ENCODE peak calls at places on chromosomes 2 and 18, in seven cellular contexts. One of them, this sample, is unnamed.

GRCh38 chr2:10555810-10556111 is 107.6 kb upstream of the ODC1 start:
- DNase-seq in K562: no peak
- DNase-seq in SK-N-SH: no peak
- DNase-seq in HepG2: no peak
- DNase-seq in GM12878: no peak
- DNase-seq in HCT116: no peak
- DNase-seq in H1: no peak
- DNase-seq in this sample: no peak

GRCh38 chr2:67209107-67209506 is 188.0 kb upstream of the ETAA1 start:
- DNase-seq in HepG2: no peak
- DNase-seq in K562: no peak
- DNase-seq in HCT116: no peak
- DNase-seq in SK-N-SH: no peak
- DNase-seq in GM12878: no peak
- DNase-seq in H1: no peak
- DNase-seq in this sample: no peak

GRCh38 chr18:40685241-40685640 is 1269.8 kb upstream of the PIK3C3 start:
- DNase-seq in HepG2: no peak
- DNase-seq in SK-N-SH: no peak
- DNase-seq in H1: no peak
- DNase-seq in HCT116: no peak
- DNase-seq in GM12878: no peak
- DNase-seq in K562: no peak
- DNase-seq in this sample: no peak

GRCh38 chr2:12764075-12764722 is 47.5 kb downstream of the TRIB2 start:
- DNase-seq in HCT116: no peak
- DNase-seq in HepG2: no peak
- DNase-seq in GM12878: no peak
- DNase-seq in SK-N-SH: no peak
- DNase-seq in K562: no peak
- DNase-seq in H1: no peak
- DNase-seq in this sample: no peak

GRCh38 chr2:215918901-215919585 is 94.3 kb downstream of the MREG start:
- DNase-seq in GM12878: no peak
- DNase-seq in SK-N-SH: no peak
- DNase-seq in HCT116: no peak
- DNase-seq in HepG2: no peak
- DNase-seq in H1: no peak
- DNase-seq in K562: no peak
- DNase-seq in this sample: no peak

GRCh38 chr2:164781394-164781793 is 60.2 kb downstream of the COBLL1 start:
- DNase-seq in K562: no peak
- DNase-seq in HCT116: no peak
- DNase-seq in SK-N-SH: no peak
- DNase-seq in H1: no peak
- DNase-seq in HepG2: no peak
- DNase-seq in GM12878: no peak
- DNase-seq in this sample: no peak

GRCh38 chr2:109061736-109062557 is 67.1 kb upstream of the SH3RF3 start:
- DNase-seq in HCT116: no peak
- DNase-seq in HepG2: no peak
- DNase-seq in SK-N-SH: no peak
- DNase-seq in GM12878: no peak
- DNase-seq in H1: no peak
- DNase-seq in K562: no peak
- DNase-seq in this sample: no peak

GRCh38 chr2:195985731-195986130 is 82.9 kb downstream of the DNAH7 start:
- DNase-seq in HepG2: no peak
- DNase-seq in K562: no peak
- DNase-seq in H1: no peak
- DNase-seq in SK-N-SH: no peak
- DNase-seq in GM12878: no peak
- DNase-seq in HCT116: no peak
- DNase-seq in this sample: no peak

GRCh38 chr2:2528801-2529200 is 197.7 kb upstream of the MYT1L start:
- DNase-seq in SK-N-SH: no peak
- DNase-seq in H1: no peak
- DNase-seq in K562: no peak
- DNase-seq in HCT116: no peak
- DNase-seq in HepG2: no peak
- DNase-seq in GM12878: no peak
- DNase-seq in this sample: no peak

GRCh38 chr18:730692-731091 is 18.3 kb upstream of the ENOSF1 start:
- DNase-seq in H1: no peak
- DNase-seq in SK-N-SH: no peak
- DNase-seq in GM12878: no peak
- DNase-seq in HCT116: no peak
- DNase-seq in HepG2: no peak
- DNase-seq in K562: no peak
- DNase-seq in this sample: no peak

GRCh38 chr18:47247036-47247832 is 4.2 kb downstream of the SKOR2 start:
- DNase-seq in SK-N-SH: peak
- DNase-seq in HepG2: no peak
- DNase-seq in K562: no peak
- DNase-seq in H1: no peak
- DNase-seq in HCT116: no peak
- DNase-seq in GM12878: no peak
- DNase-seq in this sample: no peak
- TF ChIP-seq CTCF in SK-N-SH: peak
- TF ChIP-seq CTCF in HepG2: no peak
- TF ChIP-seq CTCF in K562: no peak
- TF ChIP-seq CTCF in H1: peak
- TF ChIP-seq CTCF in HCT116: no peak
- TF ChIP-seq CTCF in GM12878: no peak
- TF ChIP-seq CTCF in this sample: no peak

DNA sequence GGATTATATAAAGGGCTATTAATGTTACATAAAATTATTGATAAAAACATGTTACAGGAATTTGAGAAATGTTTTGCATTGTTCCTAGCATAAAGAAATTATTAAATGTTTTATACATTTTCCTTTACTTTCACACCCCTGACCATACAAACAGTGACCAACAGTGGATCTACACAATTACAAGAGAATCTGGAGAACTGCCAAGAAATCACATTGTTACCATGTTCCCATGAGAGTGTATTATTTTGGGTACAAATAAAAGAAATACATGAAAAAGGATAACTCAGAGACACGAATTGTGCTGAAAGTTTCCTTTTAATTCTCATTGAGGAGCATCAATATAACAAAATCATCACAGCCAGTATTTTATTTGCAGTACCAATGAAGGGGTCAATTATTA is 150.1 kb downstream of the WDPCP start:
- DNase-seq in HCT116: no peak
- DNase-seq in K562: no peak
- DNase-seq in HepG2: no peak
- DNase-seq in GM12878: no peak
- DNase-seq in SK-N-SH: no peak
- DNase-seq in H1: no peak
- DNase-seq in this sample: no peak
- TF ChIP-seq SIN3A in HCT116: no peak
- TF ChIP-seq SIN3A in K562: no peak
- TF ChIP-seq SIN3A in HepG2: no peak
- TF ChIP-seq SIN3A in GM12878: no peak
- TF ChIP-seq SIN3A in SK-N-SH: no peak
- TF ChIP-seq SIN3A in H1: no peak
- TF ChIP-seq SIN3A in this sample: no peak

DNA sequence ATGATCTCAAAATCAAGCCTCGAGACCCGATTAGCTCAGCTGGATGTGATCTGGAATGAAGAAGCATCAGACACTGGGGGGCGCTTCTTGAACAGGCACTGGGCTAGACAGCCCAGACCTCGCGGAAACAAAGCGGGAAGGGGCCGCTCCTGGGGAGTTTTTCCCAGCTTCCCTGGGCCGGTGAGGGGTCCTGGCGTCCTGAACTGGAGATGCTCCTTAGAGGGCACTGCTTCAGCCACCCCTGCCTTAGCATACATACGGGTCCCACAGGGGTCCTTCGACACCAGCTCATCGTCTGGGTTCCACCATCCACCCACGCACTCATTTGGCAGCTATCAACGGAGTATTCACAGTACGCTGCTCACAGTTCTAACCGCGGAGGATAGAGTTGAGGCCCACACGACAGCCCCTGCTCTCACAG is 146.7 kb downstream of the TSN start:
- DNase-seq in H1: no peak
- DNase-seq in SK-N-SH: no peak
- DNase-seq in HCT116: no peak
- DNase-seq in HepG2: no peak
- DNase-seq in GM12878: no peak
- DNase-seq in K562: peak
- DNase-seq in this sample: no peak
- TF ChIP-seq CTCF in H1: peak
- TF ChIP-seq CTCF in SK-N-SH: no peak
- TF ChIP-seq CTCF in HCT116: no peak
- TF ChIP-seq CTCF in HepG2: peak
- TF ChIP-seq CTCF in GM12878: peak
- TF ChIP-seq CTCF in K562: peak
- TF ChIP-seq CTCF in this sample: no peak

DNA sequence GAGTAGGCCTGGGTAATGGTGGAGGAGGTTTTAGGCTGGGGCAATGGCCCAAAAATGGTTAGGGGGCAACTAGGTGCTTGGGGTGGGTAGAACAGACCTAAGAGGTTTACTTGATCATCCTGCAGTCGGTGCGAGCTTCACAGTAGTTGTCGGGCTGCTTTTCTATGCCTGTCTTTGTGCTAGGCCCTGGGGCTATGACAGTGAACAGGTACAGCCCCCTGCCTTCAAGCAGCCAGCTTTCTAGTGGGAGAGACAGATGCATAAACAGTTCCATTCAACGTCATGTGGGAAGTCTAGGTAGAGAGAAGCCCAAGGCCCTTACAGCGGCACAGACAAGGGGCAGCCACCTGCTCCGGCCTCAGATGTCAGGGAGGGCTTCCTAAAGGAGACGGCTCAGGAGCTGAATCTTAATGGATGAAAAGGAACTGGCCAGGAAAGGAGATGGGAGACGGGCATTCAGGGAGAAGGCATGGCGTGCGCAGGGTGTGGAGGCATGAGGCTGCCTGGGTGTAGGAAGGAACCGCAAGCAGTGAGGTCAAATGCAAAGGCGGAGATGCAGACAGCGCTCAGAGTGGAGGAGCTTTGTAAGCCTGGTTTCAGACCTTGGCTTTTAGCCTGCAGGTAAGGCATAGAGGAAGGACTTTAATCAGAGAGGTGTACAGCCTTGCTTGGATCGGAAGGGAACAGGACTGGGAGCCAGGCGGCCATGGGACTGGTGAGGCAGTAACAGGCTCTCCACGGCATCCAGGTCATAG is 6.0 kb downstream of the CTIF start:
- DNase-seq in H1: no peak
- DNase-seq in SK-N-SH: no peak
- DNase-seq in HepG2: no peak
- DNase-seq in GM12878: no peak
- DNase-seq in HCT116: no peak
- DNase-seq in K562: no peak
- DNase-seq in this sample: no peak
- TF ChIP-seq SIN3A in H1: no peak
- TF ChIP-seq SIN3A in SK-N-SH: no peak
- TF ChIP-seq SIN3A in HepG2: no peak
- TF ChIP-seq SIN3A in GM12878: no peak
- TF ChIP-seq SIN3A in HCT116: no peak
- TF ChIP-seq SIN3A in K562: no peak
- TF ChIP-seq SIN3A in this sample: no peak

GRCh38 chr2:29182920-29183319 is 67.7 kb downstream of the CLIP4 start:
- DNase-seq in SK-N-SH: no peak
- DNase-seq in K562: no peak
- DNase-seq in GM12878: no peak
- DNase-seq in HCT116: no peak
- DNase-seq in H1: no peak
- DNase-seq in HepG2: no peak
- DNase-seq in this sample: no peak

GRCh38 chr2:29189052-29189451 is 73.8 kb downstream of the CLIP4 start:
- DNase-seq in GM12878: peak
- DNase-seq in SK-N-SH: no peak
- DNase-seq in HCT116: no peak
- DNase-seq in H1: no peak
- DNase-seq in K562: no peak
- DNase-seq in HepG2: no peak
- DNase-seq in this sample: no peak

GRCh38 chr2:29184531-29184930 is 69.3 kb downstream of the CLIP4 start:
- DNase-seq in HCT116: no peak
- DNase-seq in HepG2: no peak
- DNase-seq in K562: no peak
- DNase-seq in GM12878: no peak
- DNase-seq in H1: no peak
- DNase-seq in SK-N-SH: no peak
- DNase-seq in this sample: no peak

GRCh38 chr2:29187926-29188325 is 72.7 kb downstream of the CLIP4 start:
- DNase-seq in GM12878: no peak
- DNase-seq in SK-N-SH: no peak
- DNase-seq in H1: no peak
- DNase-seq in HepG2: no peak
- DNase-seq in HCT116: no peak
- DNase-seq in K562: no peak
- DNase-seq in this sample: no peak

DNA sequence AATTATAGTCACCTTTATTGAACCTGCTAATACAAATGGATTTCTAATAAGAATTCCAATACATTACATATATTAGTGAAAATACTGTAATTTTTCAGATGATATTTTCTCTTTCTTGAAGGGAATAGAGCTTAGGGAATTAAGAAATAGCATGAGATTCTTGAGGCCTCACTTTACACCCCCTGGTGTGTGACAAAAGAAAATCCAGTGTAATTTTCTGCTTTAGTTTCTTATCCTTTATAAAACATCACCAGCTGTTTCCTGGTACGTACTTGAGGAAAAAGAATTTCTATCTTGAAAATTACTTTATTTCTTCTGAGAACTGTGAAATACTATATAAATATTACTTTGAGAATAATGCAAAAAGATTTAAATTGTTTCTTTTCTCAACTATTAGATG is 71.6 kb downstream of the CLIP4 start:
- DNase-seq in HCT116: no peak
- DNase-seq in SK-N-SH: no peak
- DNase-seq in GM12878: no peak
- DNase-seq in H1: no peak
- DNase-seq in K562: no peak
- DNase-seq in HepG2: no peak
- DNase-seq in this sample: no peak
- TF ChIP-seq CTCF in HCT116: no peak
- TF ChIP-seq CTCF in SK-N-SH: no peak
- TF ChIP-seq CTCF in GM12878: no peak
- TF ChIP-seq CTCF in H1: no peak
- TF ChIP-seq CTCF in K562: no peak
- TF ChIP-seq CTCF in HepG2: no peak
- TF ChIP-seq CTCF in this sample: no peak

GRCh38 chr2:39437522-39438296 is 624 bp upstream of the MAP4K3 start:
- DNase-seq in HCT116: peak
- DNase-seq in HepG2: peak
- DNase-seq in GM12878: no peak
- DNase-seq in SK-N-SH: peak
- DNase-seq in H1: no peak
- DNase-seq in K562: peak
- DNase-seq in this sample: no peak
- TF ChIP-seq SIN3A in HCT116: no peak
- TF ChIP-seq SIN3A in HepG2: peak
- TF ChIP-seq SIN3A in GM12878: no peak
- TF ChIP-seq SIN3A in SK-N-SH: no peak
- TF ChIP-seq SIN3A in H1: no peak
- TF ChIP-seq SIN3A in K562: no peak
- TF ChIP-seq SIN3A in this sample: peak